ENCODE peak calls at places on chromosomes 12 and 14, in eight cellular contexts. Z is A549; X is non-pigmented ciliary epithelial cell; O is NCI-H748 treated with DMSO at 0.1 percent for 48 hours; K is HTR-8/SVneo; U is T-helper 2 cell; N is stomach; F is stimulated activated CD8-positive, alpha-beta memory T cell treated with anti-CD3 and anti-CD28 coated beads, Interleukin-15, amount 100 ng/mL, for 48 hours. Y is an unnamed sample.
A peak's percentile ranks its signal among the peaks of the same experiment; 100 is the strongest.

GRCh38 chr14:54435500-54435981 is 5.6 kb downstream of the CNIH1 start:
- DNase-seq in Z (no peak), X (peak; percentile 76), O (no peak), K (peak; percentile 53), U (no peak), N (no peak), F (no peak), Y (no peak)

GRCh38 chr12:63802012-63802608 is 22.4 kb downstream of the RXYLT1 start:
- DNase-seq in Z (peak; percentile 53), X (no peak), O (peak; percentile 44), K (peak; percentile 41), U (no peak), N (no peak), F (no peak), Y (no peak)

GRCh38 chr12:93776581-93777018 is 99.4 kb downstream of the CRADD start:
- DNase-seq in Z (no peak), X (peak; percentile 83), O (no peak), K (no peak), U (no peak), N (no peak), F (no peak), Y (no peak)

GRCh38 chr12:87157791-87158190 is 871.4 kb downstream of the C12orf50 start:
- DNase-seq in Z (peak; percentile 85), X (peak; percentile 94), O (no peak), K (peak; percentile 45), U (no peak), N (no peak), F (no peak), Y (no peak)

GRCh38 chr12:92605621-92606170 is 97.1 kb upstream of the PLEKHG7 start:
- DNase-seq in Z (no peak), X (no peak), O (no peak), K (no peak), U (no peak), N (no peak), F (no peak), Y (no peak)

GRCh38 chr12:44369967-44370366 is 506.1 kb downstream of the NELL2 start:
- DNase-seq in Z (no peak), X (no peak), O (no peak), K (no peak), U (no peak), N (no peak), F (no peak), Y (no peak)

GRCh38 chr12:29455087-29455486 is 42.4 kb downstream of the OVCH1 start:
- DNase-seq in Z (no peak), X (no peak), O (no peak), K (no peak), U (no peak), N (no peak), F (no peak), Y (peak; percentile 47)

GRCh38 chr12:118033902-118034301 is 17.4 kb downstream of the RFC5 start:
- DNase-seq in Z (no peak), X (no peak), O (no peak), K (no peak), U (no peak), N (no peak), F (no peak), Y (no peak)

GRCh38 chr12:113369391-113369790 is 11.0 kb downstream of the PLBD2 start:
- DNase-seq in Z (no peak), X (no peak), O (no peak), K (no peak), U (no peak), N (no peak), F (no peak), Y (no peak)

GRCh38 chr14:74838141-74838540 is 37.8 kb downstream of the PROX2 start:
- DNase-seq in Z (no peak), X (no peak), O (no peak), K (no peak), U (no peak), N (no peak), F (no peak), Y (no peak)

GRCh38 chr14:69013943-69014782 is 35.1 kb upstream of the ACTN1 start:
- DNase-seq in Z (peak; percentile 86), X (no peak), O (no peak), K (peak; percentile 80), U (no peak), N (peak; percentile 83), F (no peak), Y (no peak)

GRCh38 chr12:27779416-27779815 is 617 bp upstream of the KLHL42 start:
- DNase-seq in Z (peak; percentile 65), X (no peak), O (no peak), K (peak; percentile 45), U (no peak), N (no peak), F (no peak), Y (peak; percentile 45)

GRCh38 chr12:104433061-104433460 is 23.7 kb upstream of the CHST11 start:
- DNase-seq in Z (no peak), X (no peak), O (no peak), K (no peak), U (no peak), N (no peak), F (no peak), Y (no peak)

GRCh38 chr12:52060498-52061177 is 9.1 kb upstream of the ATG101 start:
- DNase-seq in Z (peak; percentile 82), X (no peak), O (no peak), K (no peak), U (no peak), N (no peak), F (no peak), Y (no peak)

GRCh38 chr14:76391981-76392690 is 16.2 kb downstream of the ESRRB start:
- DNase-seq in Z (no peak), X (no peak), O (no peak), K (no peak), U (no peak), N (no peak), F (no peak), Y (no peak)